ENCODE peak calls at places on chromosomes 13 and 19, in nine cellular contexts. U is stomach, R is Peyer's patch, F is A549, J is heart left ventricle, H is endothelial cell of umbilical vein, Q is tibial nerve, D is NB4, E is GM12891. K is an unnamed sample.

GRCh38 chr13:84553252-84553651 is 671.0 kb upstream of the SLITRK1 start:
- DNase-seq in U (no peak), R (no peak), F (no peak), J (no peak), H (no peak), Q (no peak), D (no peak), E (no peak), K (no peak)

GRCh38 chr19:16726916-16727315 is 7.3 kb downstream of the NWD1 start:
- DNase-seq in U (no peak), R (no peak), F (no peak), J (no peak), H (no peak), Q (no peak), D (no peak), E (no peak), K (no peak)

GRCh38 chr19:19185853-19186728 is 5.9 kb downstream of the BORCS8 start:
- DNase-seq in U (peak), R (peak), F (peak), J (no peak), H (peak), Q (no peak), D (peak), E (peak), K (peak)

GRCh38 chr19:40689339-40690049 is 957 bp downstream of the NUMBL start:
- DNase-seq in U (no peak), R (no peak), F (no peak), J (peak), H (peak), Q (no peak), D (peak), E (no peak), K (no peak)

GRCh38 chr13:35470671-35471465 is 5.6 kb downstream of the MAB21L1 start:
- DNase-seq in U (no peak), R (peak), F (no peak), J (peak), H (peak), Q (peak), D (no peak), E (no peak), K (peak)

GRCh38 chr19:47272448-47273312 is 2.0 kb upstream of the INAFM1 start:
- DNase-seq in U (peak), R (no peak), F (no peak), J (no peak), H (no peak), Q (peak), D (peak), E (peak), K (no peak)

GRCh38 chr13:45162821-45163220 is 38.0 kb downstream of the KCTD4 start:
- DNase-seq in U (no peak), R (no peak), F (peak), J (no peak), H (peak), Q (no peak), D (no peak), E (no peak), K (peak)

GRCh38 chr19:6058411-6059201 is 51.7 kb downstream of the RFX2 start:
- DNase-seq in U (no peak), R (no peak), F (no peak), J (no peak), H (no peak), Q (no peak), D (no peak), E (no peak), K (no peak)

GRCh38 chr13:113049521-113049941 is 56.1 kb upstream of the F7 start:
- DNase-seq in U (no peak), R (no peak), F (no peak), J (peak), H (no peak), Q (no peak), D (no peak), E (no peak), K (no peak)

GRCh38 chr19:13959141-13959961 is 7.0 kb downstream of the DCAF15 start:
- DNase-seq in U (no peak), R (no peak), F (no peak), J (no peak), H (no peak), Q (no peak), D (no peak), E (no peak), K (no peak)

GRCh38 chr19:40610396-40611064 is 9.4 kb downstream of the LTBP4 start:
- DNase-seq in U (peak), R (peak), F (no peak), J (no peak), H (no peak), Q (no peak), D (no peak), E (no peak), K (no peak)

GRCh38 chr19:37009871-37010270 is 68.4 kb upstream of the ZNF420 start:
- DNase-seq in U (no peak), R (no peak), F (no peak), J (no peak), H (no peak), Q (no peak), D (no peak), E (no peak), K (no peak)

GRCh38 chr13:31199849-31200635 is at the start of gene B3GLCT:
- DNase-seq in U (peak), R (peak), F (peak), J (peak), H (peak), Q (peak), D (peak), E (peak), K (peak)

GRCh38 chr19:10332965-10333757 is at the start of gene RAVER1:
- DNase-seq in U (peak), R (peak), F (peak), J (peak), H (peak), Q (peak), D (peak), E (peak), K (peak)
- TF ChIP-seq POLR2A in U (no peak), R (peak), F (peak), J (no peak), H (peak), Q (peak), D (no peak), E (peak), K (peak)

GRCh38 chr19:38494379-38494778 is 60.9 kb downstream of the RYR1 start:
- DNase-seq in U (no peak), R (no peak), F (no peak), J (no peak), H (no peak), Q (no peak), D (no peak), E (no peak), K (no peak)
- TF ChIP-seq POLR2A in U (no peak), R (no peak), F (no peak), J (no peak), H (no peak), Q (no peak), D (no peak), E (no peak), K (no peak)

DNA sequence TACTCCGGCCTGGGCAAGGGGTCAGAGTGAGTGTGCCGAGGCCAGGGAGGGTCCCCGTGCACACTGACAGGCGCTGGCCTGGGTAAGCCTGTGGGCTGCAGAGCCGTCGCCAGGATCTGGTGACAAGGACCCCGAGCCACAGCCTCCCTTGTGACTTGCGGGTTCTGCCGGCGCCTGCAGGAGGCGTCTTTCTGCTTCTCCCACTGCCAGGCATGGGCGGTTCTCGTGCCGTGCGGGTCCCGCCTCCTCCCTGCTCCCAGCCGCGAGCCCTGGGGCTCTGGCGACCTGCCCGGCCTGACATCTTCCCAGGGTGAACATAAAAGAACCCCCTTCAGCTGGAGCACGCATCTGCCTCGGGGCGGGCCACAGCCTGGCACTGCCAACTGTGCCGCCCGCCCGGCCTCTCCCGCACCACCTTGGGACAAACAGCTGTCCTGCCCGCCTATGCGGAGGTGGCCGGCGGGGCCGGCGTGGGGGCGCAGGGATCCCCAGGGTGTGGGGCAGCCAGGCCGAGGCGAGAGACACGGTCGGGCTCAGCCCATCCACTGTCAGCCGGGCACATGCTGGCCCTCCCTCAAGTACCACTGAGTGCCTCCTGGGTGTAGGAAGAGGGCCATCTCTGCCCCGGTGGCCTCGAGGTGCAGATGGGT is 1.5 kb upstream of the HCN2 start:
- DNase-seq in U (peak), R (peak), F (peak), J (peak), H (peak), Q (no peak), D (peak), E (peak), K (peak)
- TF ChIP-seq POLR2A in U (no peak), R (no peak), F (peak), J (no peak), H (no peak), Q (no peak), D (no peak), E (no peak), K (no peak)

DNA sequence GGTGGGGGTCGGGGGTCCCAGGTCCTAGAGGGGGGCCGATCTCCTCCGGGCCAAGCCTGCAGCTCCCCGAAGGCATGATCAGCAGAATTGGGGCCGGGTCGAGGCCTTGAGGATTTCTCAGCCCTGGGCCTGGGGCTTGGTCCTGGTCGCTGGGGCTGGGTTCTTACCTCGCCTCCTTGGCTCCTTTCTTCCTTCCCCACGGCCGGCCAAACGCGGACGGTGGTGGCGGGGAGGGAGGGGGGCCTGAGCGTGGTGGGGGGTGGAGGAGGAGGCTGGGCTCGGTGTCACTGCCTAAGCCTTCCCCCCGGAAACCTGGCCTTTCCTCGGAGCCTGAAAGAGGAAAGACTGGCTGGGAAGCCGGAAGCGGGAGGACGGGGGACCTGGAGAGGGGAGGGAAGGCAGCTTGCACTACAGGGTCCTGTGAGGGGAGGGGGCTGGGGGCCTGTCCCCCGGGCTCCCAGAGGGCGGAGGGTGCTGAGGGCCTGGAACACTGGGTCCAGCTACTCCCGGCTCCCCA is at the start of gene ZNF579:
- DNase-seq in U (peak), R (peak), F (peak), J (peak), H (peak), Q (peak), D (peak), E (peak), K (peak)
- TF ChIP-seq POLR2A in U (no peak), R (no peak), F (peak), J (no peak), H (peak), Q (no peak), D (no peak), E (peak), K (no peak)

DNA sequence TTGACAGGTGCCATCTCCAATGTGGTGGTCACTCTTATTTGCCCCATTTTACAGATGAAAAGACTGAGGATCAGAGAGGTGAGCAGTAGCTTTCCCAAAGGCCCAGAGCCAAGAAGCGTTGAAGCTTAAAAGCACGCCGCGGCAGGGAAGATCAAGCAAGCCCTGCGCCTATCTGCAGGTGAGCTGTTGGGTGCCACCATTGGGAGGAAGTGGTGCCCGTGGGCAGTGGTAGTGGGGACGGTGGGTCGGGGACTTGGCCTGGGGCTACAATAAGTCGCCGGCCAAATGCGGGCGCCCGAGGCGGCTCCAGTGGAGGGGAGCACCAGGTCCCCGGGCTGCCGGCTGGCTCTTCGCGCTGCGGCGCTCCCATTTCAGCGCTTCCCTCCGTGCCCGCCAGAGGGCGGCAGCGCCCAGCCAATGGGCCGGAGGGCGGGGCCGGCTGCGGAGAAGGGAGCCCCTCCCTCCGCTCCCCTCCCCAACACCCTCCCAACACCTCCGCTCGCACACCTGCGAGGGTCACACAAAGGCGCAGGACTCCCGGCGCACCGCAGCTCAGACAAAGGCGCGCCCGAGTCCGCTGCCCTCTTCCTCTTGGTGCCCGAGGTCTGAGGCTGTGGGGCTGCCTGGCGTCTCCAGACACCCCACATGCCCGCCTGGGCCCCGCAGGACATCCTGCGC is 744 bp upstream of the POU2F2 start:
- DNase-seq in U (peak), R (peak), F (peak), J (peak), H (peak), Q (peak), D (peak), E (peak), K (no peak)
- TF ChIP-seq POLR2A in U (no peak), R (no peak), F (no peak), J (no peak), H (no peak), Q (no peak), D (no peak), E (no peak), K (peak)